ENCODE peak calls at places on chromosomes 2 and 18, in five cellular contexts. V, N, K, F and A are unnamed samples.

GRCh38 chr2:127614731-127615130 is 31.2 kb upstream of the GPR17 start:
- DNase-seq in K (no peak), V (no peak), N (no peak), F (peak), A (no peak)

GRCh38 chr2:162217596-162217995 is 25.6 kb downstream of the FAP start:
- DNase-seq in K (no peak), F (no peak), N (no peak), V (no peak), A (no peak)

GRCh38 chr2:46194856-46195255 is 102.4 kb upstream of the EPAS1 start:
- DNase-seq in F (no peak), V (no peak), K (no peak), N (no peak), A (no peak)

GRCh38 chr2:108297436-108298141 is 8.9 kb downstream of the SULT1C2 start:
- DNase-seq in K (no peak), N (no peak), V (no peak), F (peak), A (no peak)

GRCh38 chr2:149258531-149258930 is 71.9 kb upstream of the LYPD6 start:
- DNase-seq in N (no peak), K (no peak), F (no peak), V (no peak), A (no peak)

GRCh38 chr2:88564402-88564801 is 62.9 kb downstream of the EIF2AK3 start:
- DNase-seq in K (no peak), V (no peak), F (no peak), N (no peak), A (no peak)

GRCh38 chr2:240502059-240502429 is 55.7 kb downstream of the ANKMY1 start:
- DNase-seq in N (no peak), F (no peak), V (no peak), K (no peak), A (no peak)

GRCh38 chr2:176626796-176627195 is 357.6 kb downstream of the MTX2 start:
- DNase-seq in K (no peak), V (no peak), N (no peak), F (no peak), A (no peak)

GRCh38 chr2:102736174-102736606 is 25.6 kb upstream of the TMEM182 start:
- DNase-seq in V (no peak), F (peak), K (peak), N (peak), A (no peak)

GRCh38 chr2:88074854-88075292 is 7.2 kb downstream of the SMYD1 start:
- DNase-seq in K (peak), N (peak), F (peak), V (no peak), A (no peak)

GRCh38 chr2:208830203-208830602 is 423.6 kb downstream of the PTH2R start:
- DNase-seq in V (no peak), F (no peak), K (no peak), N (no peak), A (no peak)

GRCh38 chr18:79498662-79499061 is 102.9 kb downstream of the NFATC1 start:
- DNase-seq in N (no peak), F (no peak), K (no peak), V (no peak), A (peak)

GRCh38 chr2:33620-34019 is 12.7 kb downstream of the FAM110C start:
- DNase-seq in K (no peak), V (no peak), N (peak), F (no peak), A (no peak)